ENCODE peak calls at places on chromosomes 12 and 14, in four cellular contexts. Q, G, S and U are unnamed samples. For H3K27me3, the result is how much of the 10 kb centered on the place peaks cover.

GRCh38 chr12:84920331-84920730 is 7.7 kb upstream of the SLC6A15 start:
- DNase-seq in Q (peak), G (no peak), S (no peak), U (no peak)

GRCh38 chr12:18296201-18296908 is 35.0 kb downstream of the PIK3C2G start:
- DNase-seq in Q (no peak), G (no peak), S (no peak), U (no peak)

GRCh38 chr12:51019927-51020326 is 6.3 kb downstream of the SLC11A2 start:
- DNase-seq in Q (no peak), G (no peak), S (no peak), U (no peak)

GRCh38 chr14:33404054-33404453 is 465.4 kb downstream of the NPAS3 start:
- DNase-seq in Q (peak), G (no peak), S (no peak), U (peak)

GRCh38 chr14:59274991-59275391 is 86.5 kb downstream of the DAAM1 start:
- DNase-seq in Q (no peak), G (peak), S (no peak), U (no peak)

GRCh38 chr12:8709124-8709830 is 11.5 kb downstream of the RIMKLB start:
- DNase-seq in Q (no peak), G (no peak), S (no peak), U (no peak)

GRCh38 chr12:80838024-80838658 is 99.6 kb downstream of the LIN7A start:
- DNase-seq in Q (no peak), G (no peak), S (no peak), U (peak)

GRCh38 chr12:57864811-57865751 is 18.6 kb upstream of the CTDSP2 start:
- DNase-seq in Q (peak), G (no peak), S (no peak), U (peak)

GRCh38 chr14:25048170-25049126 is 1.5 kb downstream of the STXBP6 start:
- DNase-seq in Q (peak), G (no peak), S (no peak), U (no peak)

GRCh38 chr12:100672075-100672592 is 98.7 kb downstream of the GAS2L3 start:
- DNase-seq in Q (no peak), G (peak), S (no peak), U (peak)

GRCh38 chr14:95047754-95048153 is 109.6 kb downstream of the DICER1 start:
- DNase-seq in Q (no peak), G (no peak), S (no peak), U (no peak)

GRCh38 chr14:36467332-36467731 is 52.7 kb downstream of the NKX2-1 start:
- DNase-seq in Q (no peak), G (no peak), S (no peak), U (no peak)

GRCh38 chr12:127987199-127987901 is 279.6 kb upstream of the TMEM132C start:
- DNase-seq in Q (no peak), G (no peak), S (no peak), U (no peak)

GRCh38 chr12:11694528-11694927 is 45.1 kb downstream of the ETV6 start:
- DNase-seq in Q (no peak), G (no peak), S (no peak), U (no peak)

GRCh38 chr14:56400426-56400825 is 179.2 kb upstream of the TMEM260 start:
- DNase-seq in Q (no peak), G (no peak), S (no peak), U (no peak)

GRCh38 chr14:75418779-75419768 is 8.7 kb upstream of the JDP2 start:
- DNase-seq in Q (no peak), G (peak), S (peak), U (peak)

GRCh38 chr14:69475194-69475818 is 9.2 kb upstream of the PLEKHD1 start:
- DNase-seq in Q (peak), G (no peak), S (no peak), U (peak)

GRCh38 chr14:55807536-55807935 is 227.5 kb downstream of the KTN1 start:
- DNase-seq in Q (no peak), G (no peak), S (no peak), U (no peak)

GRCh38 chr14:22848391-22849164 is 12.2 kb downstream of the MMP14 start:
- DNase-seq in Q (peak), G (peak), S (no peak), U (peak)

GRCh38 chr14:94043111-94043755 is 17.1 kb downstream of the OTUB2 start:
- DNase-seq in Q (peak), G (no peak), S (no peak), U (no peak)

GRCh38 chr12:11158885-11159444 is 12.0 kb upstream of the SMIM10L1 start:
- DNase-seq in Q (no peak), G (no peak), S (no peak), U (no peak)

GRCh38 chr14:65356327-65356836 is 56.1 kb upstream of the FUT8 start:
- DNase-seq in Q (peak), G (peak), S (peak), U (peak)

GRCh38 chr12:24719293-24719721 is 229.6 kb downstream of the BCAT1 start:
- DNase-seq in Q (peak), G (no peak), S (no peak), U (no peak)

GRCh38 chr12:93025145-93026103 is 96.3 kb upstream of the EEA1 start:
- DNase-seq in Q (peak), G (no peak), S (no peak), U (peak)

GRCh38 chr14:78508023-78508422 is 337.9 kb downstream of the NRXN3 start:
- DNase-seq in Q (no peak), G (no peak), S (no peak), U (no peak)

GRCh38 chr12:25546318-25546717 is 6.8 kb downstream of the LMNTD1 start:
- DNase-seq in Q (peak), G (no peak), S (no peak), U (no peak)

GRCh38 chr12:121489874-121490273 is 90.0 kb downstream of the RNF34 start:
- DNase-seq in Q (no peak), G (no peak), S (no peak), U (no peak)

GRCh38 chr12:45401008-45401407 is 185.1 kb downstream of the ANO6 start:
- DNase-seq in Q (no peak), G (no peak), S (no peak), U (no peak)

GRCh38 chr12:100474617-100475016 is 951 bp downstream of the NR1H4 start:
- DNase-seq in Q (no peak), G (no peak), S (no peak), U (no peak)

GRCh38 chr14:54642950-54643695 is 76.2 kb downstream of the SAMD4A start:
- DNase-seq in Q (peak), G (no peak), S (no peak), U (peak)

GRCh38 chr14:69937367-69937777 is 58.2 kb downstream of the SMOC1 start:
- DNase-seq in Q (no peak), G (no peak), S (no peak), U (no peak)

GRCh38 chr14:82621881-82622450 is 1088.3 kb upstream of the SEL1L start:
- DNase-seq in Q (no peak), G (peak), S (peak), U (peak)

GRCh38 chr12:26153421-26154154 is 28.8 kb upstream of the BHLHE41 start:
- DNase-seq in Q (peak), G (no peak), S (no peak), U (no peak)

GRCh38 chr12:71009414-71010142 is 89.0 kb upstream of the PTPRR start:
- DNase-seq in Q (no peak), G (no peak), S (no peak), U (peak)

GRCh38 chr12:65204886-65205525 is 35.6 kb downstream of the LEMD3 start:
- DNase-seq in Q (no peak), G (no peak), S (no peak), U (peak)

GRCh38 chr12:98064501-98064900 is 450.9 kb upstream of the TMPO start:
- DNase-seq in Q (no peak), G (no peak), S (no peak), U (no peak)

GRCh38 chr12:69161835-69162234 is 77.5 kb upstream of the CPSF6 start:
- DNase-seq in Q (no peak), G (no peak), S (no peak), U (no peak)

GRCh38 chr14:69612759-69613145 is 1.4 kb downstream of the SUSD6 start:
- DNase-seq in Q (no peak), G (no peak), S (no peak), U (no peak)

GRCh38 chr12:124480469-124481256 is 86.7 kb downstream of the NCOR2 start:
- DNase-seq in Q (peak), G (no peak), S (no peak), U (no peak)
- H3K9ac ChIP-seq in Q (no peak), G (no peak), S (no peak), U (no peak)

DNA sequence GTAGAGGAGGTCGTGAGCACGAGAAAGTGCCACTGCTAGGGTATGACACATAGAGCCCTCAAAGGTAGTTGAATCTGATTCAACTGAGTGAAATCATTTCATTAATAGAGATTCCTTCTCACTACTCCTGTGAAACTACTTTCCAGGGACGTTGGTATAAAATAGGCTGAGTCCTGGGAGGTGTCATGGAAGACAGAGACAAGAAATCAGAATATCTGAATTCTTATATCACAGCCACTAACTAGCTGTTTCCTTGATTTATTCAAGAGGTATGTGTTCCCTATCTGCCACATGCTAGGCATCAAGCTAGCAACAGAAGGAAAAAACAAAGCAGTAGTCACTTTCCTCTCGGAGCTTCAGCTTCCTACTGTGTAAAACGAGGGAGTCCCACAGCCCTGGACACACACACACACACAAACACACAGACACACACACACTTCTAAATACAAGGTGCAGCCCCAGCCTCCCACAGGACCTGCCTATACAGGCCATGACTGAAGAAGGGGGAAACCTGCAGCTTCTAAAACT is 89.2 kb downstream of the DPF3 start:
- DNase-seq in Q (no peak), G (no peak), S (no peak), U (no peak)
- H3K27me3 ChIP-seq in Q (under half), G (under half), S (under half), U (under half)

DNA sequence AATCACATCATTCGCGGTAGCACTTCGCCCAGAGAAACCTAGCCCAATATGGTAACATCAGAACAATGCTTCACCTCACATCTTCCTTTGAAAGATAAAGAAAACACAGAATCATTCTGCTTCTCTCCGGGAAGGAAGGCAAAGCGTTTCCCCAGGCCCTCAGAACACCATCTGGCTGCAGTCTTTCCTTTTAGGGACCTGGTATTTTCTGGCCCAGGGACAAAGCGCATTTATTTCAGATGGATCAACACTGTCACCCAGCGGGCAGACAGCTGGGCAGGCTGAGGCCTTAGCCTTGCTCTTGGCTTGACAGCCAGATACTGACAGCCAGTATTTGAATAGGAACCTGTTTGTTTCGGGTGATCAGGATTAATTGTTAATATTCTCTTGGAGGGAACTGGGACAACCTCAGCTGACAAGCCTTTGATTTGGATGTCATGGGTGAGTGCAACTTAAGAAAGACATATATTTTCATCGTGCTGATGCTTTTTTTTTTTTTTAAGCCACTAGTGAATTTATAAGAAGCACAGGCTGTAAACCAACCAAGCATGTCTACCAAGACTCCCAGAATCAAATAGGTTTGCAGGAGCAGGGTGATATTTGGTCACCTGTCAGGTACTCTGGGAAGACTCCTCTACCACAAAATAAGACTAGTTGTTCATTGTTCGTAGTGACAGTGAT is 118.9 kb downstream of the VEZT start:
- DNase-seq in Q (peak), G (peak), S (peak), U (peak)
- H3K56ac ChIP-seq in Q (peak), G (no peak), S (no peak), U (peak)

GRCh38 chr12:49344486-49345047 is 2.1 kb upstream of the DNAJC22 start:
- DNase-seq in Q (no peak), G (no peak), S (no peak), U (no peak)

GRCh38 chr12:49342914-49343731 is 3.6 kb upstream of the DNAJC22 start:
- DNase-seq in Q (no peak), G (peak), S (no peak), U (peak)

GRCh38 chr12:49345840-49346658 is 639 bp upstream of the DNAJC22 start:
- DNase-seq in Q (no peak), G (peak), S (no peak), U (peak)

GRCh38 chr12:49346659-49347306 is at the start of gene DNAJC22:
- DNase-seq in Q (no peak), G (peak), S (no peak), U (peak)

GRCh38 chr12:49345048-49345839 is 1.4 kb upstream of the DNAJC22 start:
- DNase-seq in Q (no peak), G (peak), S (no peak), U (peak)
- H3K9ac ChIP-seq in Q (no peak), G (no peak), S (no peak), U (no peak)

GRCh38 chr12:130044991-130045621 is 117.2 kb upstream of the FZD10 start:
- DNase-seq in Q (no peak), G (peak), S (no peak), U (peak)
- H3K27me3 ChIP-seq in Q (under half), G (under half), S (under half), U (under half)

GRCh38 chr12:86663173-86663572 is 407.0 kb upstream of the MGAT4C start:
- DNase-seq in Q (no peak), G (no peak), S (no peak), U (no peak)
- H3K56ac ChIP-seq in Q (no peak), G (no peak), S (no peak), U (no peak)